ENCODE peak calls at places on chromosomes 6 and 20, in ten cellular contexts. L, G, X, Z, U, C, K, S, N and B are unnamed samples.

GRCh38 chr6:37483502-37483901 is 16.2 kb downstream of the CCDC167 start:
- DNase-seq in S (no peak), U (peak; percentile 41), G (no peak), Z (no peak), K (no peak), X (no peak), C (no peak), L (no peak), N (no peak), B (no peak)

GRCh38 chr6:158713469-158713868 is 63.6 kb downstream of the SYTL3 start:
- DNase-seq in L (no peak), G (no peak), C (no peak), X (no peak), U (no peak), K (no peak), Z (no peak), N (no peak), S (no peak), B (no peak)

GRCh38 chr20:58293453-58293852 is 16.1 kb upstream of the RAB22A start:
- DNase-seq in U (peak; percentile 72), K (no peak), X (no peak), L (no peak), S (peak; percentile 29), Z (peak; percentile 71), G (peak; percentile 30), C (no peak), N (no peak), B (no peak)

GRCh38 chr6:28587011-28587745 is 61.5 kb downstream of the GPX5 start:
- DNase-seq in U (peak; percentile 94), K (peak; percentile 46), C (peak; percentile 73), S (no peak), Z (peak; percentile 74), X (peak; percentile 75), G (no peak), L (no peak), N (peak; percentile 83), B (peak; percentile 62)

GRCh38 chr6:35087361-35088280 is 53.5 kb downstream of the TCP11 start:
- DNase-seq in C (no peak), U (peak; percentile 38), S (no peak), Z (no peak), K (no peak), N (peak; percentile 67), X (no peak), G (no peak), L (no peak), B (no peak)

GRCh38 chr20:47768016-47768953 is 17.0 kb downstream of the SULF2 start:
- DNase-seq in U (no peak), G (no peak), C (peak; percentile 58), Z (no peak), K (no peak), N (no peak), S (no peak), L (no peak), X (no peak), B (no peak)

GRCh38 chr6:75288023-75288422 is 3.4 kb upstream of the TMEM30A start:
- DNase-seq in C (no peak), Z (no peak), U (no peak), S (no peak), L (no peak), X (no peak), K (no peak), G (no peak), N (no peak), B (no peak)

GRCh38 chr6:79946773-79947190 is 571 bp downstream of the ELOVL4 start:
- DNase-seq in Z (peak; percentile 41), L (no peak), X (no peak), N (no peak), G (no peak), C (no peak), S (peak; percentile 32), K (peak; percentile 11), U (no peak), B (peak; percentile 10)

GRCh38 chr6:73169633-73170032 is 55.7 kb downstream of the KHDC1L start:
- DNase-seq in Z (no peak), K (no peak), S (no peak), G (no peak), X (no peak), C (no peak), L (no peak), N (no peak), U (no peak), B (no peak)

GRCh38 chr6:15621203-15622044 is 41.4 kb downstream of the DTNBP1 start:
- DNase-seq in U (peak; percentile 78), N (peak; percentile 88), C (peak; percentile 52), L (no peak), Z (peak; percentile 57), X (no peak), S (peak; percentile 23), K (no peak), G (no peak), B (no peak)

GRCh38 chr20:57680131-57680716 is 29.6 kb downstream of the PMEPA1 start:
- DNase-seq in K (no peak), Z (peak; percentile 73), S (no peak), X (peak; percentile 65), N (no peak), U (no peak), L (no peak), C (no peak), G (peak; percentile 91), B (no peak)

GRCh38 chr20:2596673-2597279 is 55.7 kb upstream of the NOP56 start:
- DNase-seq in X (no peak), S (no peak), K (no peak), G (no peak), C (no peak), L (no peak), Z (no peak), U (peak; percentile 52), N (no peak), B (no peak)

GRCh38 chr20:7038029-7038428 is 270.5 kb downstream of the BMP2 start:
- DNase-seq in U (no peak), N (no peak), Z (no peak), L (no peak), K (no peak), G (no peak), S (no peak), X (no peak), C (no peak), B (no peak)

GRCh38 chr20:9927224-9927623 is 88.3 kb upstream of the PAK5 start:
- DNase-seq in L (no peak), U (no peak), C (no peak), N (no peak), Z (no peak), X (no peak), S (no peak), G (no peak), K (no peak), B (no peak)

GRCh38 chr20:18267815-18268214 is 20.5 kb upstream of the ZNF133 start:
- DNase-seq in N (no peak), G (no peak), L (no peak), Z (no peak), X (no peak), U (peak; percentile 80), K (no peak), S (peak; percentile 95), C (no peak), B (no peak)

GRCh38 chr6:15898693-15899092 is 230.2 kb upstream of the MYLIP start:
- DNase-seq in K (no peak), L (no peak), U (no peak), Z (no peak), X (no peak), S (no peak), N (no peak), C (no peak), G (no peak), B (no peak)

GRCh38 chr6:21666200-21666671 is 72.7 kb downstream of the SOX4 start:
- DNase-seq in C (no peak), S (peak; percentile 67), U (peak; percentile 90), G (no peak), X (no peak), N (peak; percentile 74), K (no peak), Z (no peak), L (no peak), B (no peak)

GRCh38 chr6:158361961-158362634 is 49.8 kb downstream of the TULP4 start:
- DNase-seq in C (no peak), U (no peak), S (no peak), N (no peak), G (no peak), X (no peak), L (no peak), K (no peak), Z (no peak), B (no peak)

DNA sequence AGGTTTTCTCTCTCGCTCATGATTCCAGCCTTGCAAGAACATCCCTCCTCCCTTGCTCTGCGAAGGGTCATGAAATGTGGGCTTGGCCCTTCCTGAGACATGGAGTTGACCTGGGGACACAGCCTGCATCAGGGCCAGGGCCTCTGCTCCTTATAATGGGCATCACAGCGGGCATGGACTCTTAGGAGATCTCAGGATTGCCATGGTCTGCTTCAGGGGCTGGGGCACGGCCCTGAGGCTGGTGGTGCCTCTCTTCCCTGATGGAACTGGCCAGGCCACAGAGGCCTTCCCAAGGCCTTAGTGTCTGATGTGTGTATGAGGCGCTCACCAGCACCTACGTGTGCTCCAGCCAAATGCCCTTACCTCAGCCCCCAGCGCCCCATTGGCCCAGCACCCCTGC is 23.9 kb downstream of the ENTPD6 start:
- DNase-seq in X (no peak), S (no peak), N (no peak), L (no peak), U (no peak), K (no peak), C (no peak), Z (no peak), G (no peak), B (no peak)
- H3K4me3 ChIP-seq in X (no peak overlapping the region), S (no peak overlapping the region), N (no peak overlapping the region), L (no peak overlapping the region), U (no peak overlapping the region), K (no peak overlapping the region), C (no peak overlapping the region), Z (no peak overlapping the region), G (no peak overlapping the region), B (no peak overlapping the region)

GRCh38 chr20:41172296-41173140 is 35.2 kb downstream of the PLCG1 start:
- DNase-seq in K (no peak), L (no peak), C (peak; percentile 25), S (no peak), N (peak; percentile 69), U (peak; percentile 55), G (no peak), Z (no peak), X (no peak), B (no peak)
- H3K36me3 ChIP-seq in K (peaks cover 97% of the 10 kb centered on the region), L (peaks cover 21% of the 10 kb centered on the region), C (peaks cover 96% of the 10 kb centered on the region), S (peaks cover 97% of the 10 kb centered on the region), N (peaks cover 73% of the 10 kb centered on the region), U (peaks cover 83% of the 10 kb centered on the region), G (peaks cover 92% of the 10 kb centered on the region), Z (peaks cover 59% of the 10 kb centered on the region), X (peaks cover 6% of the 10 kb centered on the region), B (peaks cover 91% of the 10 kb centered on the region)

DNA sequence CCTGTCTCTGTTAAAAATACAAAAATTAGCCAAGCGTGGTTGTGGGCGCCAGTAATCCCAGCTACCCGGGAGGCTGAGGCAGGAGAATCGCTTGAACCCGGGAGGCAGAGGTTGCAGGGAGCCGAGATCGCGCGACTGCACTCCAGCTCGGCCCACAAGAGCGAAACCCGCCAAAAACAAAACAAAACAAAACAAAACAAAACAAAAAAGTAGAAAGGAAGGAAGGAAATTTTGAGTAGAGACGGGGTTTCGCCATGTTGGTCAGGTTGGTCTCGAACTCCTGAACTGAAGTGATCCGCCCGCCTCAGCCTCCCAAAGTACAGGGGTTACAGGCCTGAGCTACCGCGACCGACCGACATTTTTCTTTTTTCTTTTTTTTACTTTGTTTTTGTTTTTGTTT is 30.6 kb upstream of the PRSS16 start:
- DNase-seq in S (no peak), C (no peak), N (no peak), X (no peak), G (no peak), U (no peak), Z (no peak), L (no peak), K (no peak), B (no peak)
- H3K9me3 ChIP-seq in S (no peaks in the 10 kb centered on the region), C (peaks cover 23% of the 10 kb centered on the region), N (peaks cover 5% of the 10 kb centered on the region), X (no peaks in the 10 kb centered on the region), G (no peaks in the 10 kb centered on the region), U (no peaks in the 10 kb centered on the region), Z (no peaks in the 10 kb centered on the region), L (no peaks in the 10 kb centered on the region), K (no peaks in the 10 kb centered on the region), B (no peaks in the 10 kb centered on the region)

GRCh38 chr20:23242556-23243180 is 107.9 kb upstream of the NXT1 start:
- DNase-seq in K (no peak), L (no peak), N (no peak), U (no peak), X (no peak), G (no peak), Z (no peak), C (no peak), S (no peak), B (no peak)
- H3K4me3 ChIP-seq in K (no peak overlapping the region), L (no peak overlapping the region), N (no peak overlapping the region), U (no peak overlapping the region), X (no peak overlapping the region), G (no peak overlapping the region), Z (no peak overlapping the region), C (no peak overlapping the region), S (no peak overlapping the region), B (no peak overlapping the region)